ENCODE peak calls at places on chromosomes 16 and 17, in seven cellular contexts. One of them, this sample, is unnamed.

GRCh38 chr16:67087803-67088202 is 21.9 kb upstream of the PHAF1 start:
- DNase-seq in osteoblast: no peak
- DNase-seq in Peyer's patch: no peak
- DNase-seq in fibroblast of lung: no peak
- DNase-seq in ovary: no peak
- DNase-seq in WTC11: no peak
- DNase-seq in lower leg skin: no peak
- DNase-seq in this sample: no peak

GRCh38 chr16:1960665-1961630 is 1.6 kb downstream of the NDUFB10 start:
- DNase-seq in osteoblast: peak
- DNase-seq in Peyer's patch: no peak
- DNase-seq in fibroblast of lung: peak
- DNase-seq in ovary: no peak
- DNase-seq in WTC11: no peak
- DNase-seq in lower leg skin: no peak
- DNase-seq in this sample: peak

GRCh38 chr17:56292628-56293027 is 139.4 kb downstream of the ANKFN1 start:
- DNase-seq in osteoblast: no peak
- DNase-seq in Peyer's patch: no peak
- DNase-seq in fibroblast of lung: peak
- DNase-seq in ovary: no peak
- DNase-seq in WTC11: no peak
- DNase-seq in lower leg skin: no peak
- DNase-seq in this sample: no peak

GRCh38 chr17:28944862-28945741 is 6.2 kb downstream of the PHF12 start:
- DNase-seq in osteoblast: peak
- DNase-seq in Peyer's patch: no peak
- DNase-seq in fibroblast of lung: peak
- DNase-seq in ovary: no peak
- DNase-seq in WTC11: no peak
- DNase-seq in lower leg skin: no peak
- DNase-seq in this sample: no peak

GRCh38 chr16:83826146-83826913 is 18.6 kb downstream of the HSBP1 start:
- DNase-seq in osteoblast: peak
- DNase-seq in Peyer's patch: peak
- DNase-seq in fibroblast of lung: peak
- DNase-seq in ovary: peak
- DNase-seq in WTC11: peak
- DNase-seq in lower leg skin: peak
- DNase-seq in this sample: peak

GRCh38 chr17:73600103-73600871 is 44.0 kb downstream of the SDK2 start:
- DNase-seq in osteoblast: peak
- DNase-seq in Peyer's patch: no peak
- DNase-seq in fibroblast of lung: no peak
- DNase-seq in ovary: no peak
- DNase-seq in WTC11: no peak
- DNase-seq in lower leg skin: no peak
- DNase-seq in this sample: no peak

GRCh38 chr16:86939609-86940008 is 361.3 kb downstream of the FOXL1 start:
- DNase-seq in osteoblast: no peak
- DNase-seq in Peyer's patch: no peak
- DNase-seq in fibroblast of lung: no peak
- DNase-seq in ovary: no peak
- DNase-seq in WTC11: no peak
- DNase-seq in lower leg skin: no peak
- DNase-seq in this sample: no peak

GRCh38 chr17:29292992-29293889 is 707 bp downstream of the NUFIP2 start:
- DNase-seq in osteoblast: peak
- DNase-seq in Peyer's patch: peak
- DNase-seq in fibroblast of lung: peak
- DNase-seq in ovary: peak
- DNase-seq in WTC11: peak
- DNase-seq in lower leg skin: peak
- DNase-seq in this sample: peak

GRCh38 chr17:64134996-64135395 is 5.1 kb upstream of the ERN1 start:
- DNase-seq in osteoblast: no peak
- DNase-seq in Peyer's patch: no peak
- DNase-seq in fibroblast of lung: no peak
- DNase-seq in ovary: no peak
- DNase-seq in WTC11: no peak
- DNase-seq in lower leg skin: peak
- DNase-seq in this sample: no peak

GRCh38 chr17:76633628-76634328 is 9.8 kb downstream of the ST6GALNAC1 start:
- DNase-seq in osteoblast: no peak
- DNase-seq in Peyer's patch: no peak
- DNase-seq in fibroblast of lung: no peak
- DNase-seq in ovary: no peak
- DNase-seq in WTC11: no peak
- DNase-seq in lower leg skin: peak
- DNase-seq in this sample: no peak
- TF ChIP-seq CTCF in osteoblast: no peak
- TF ChIP-seq CTCF in Peyer's patch: no peak
- TF ChIP-seq CTCF in fibroblast of lung: no peak
- TF ChIP-seq CTCF in ovary: no peak
- TF ChIP-seq CTCF in WTC11: no peak
- TF ChIP-seq CTCF in lower leg skin: no peak
- TF ChIP-seq CTCF in this sample: no peak

DNA sequence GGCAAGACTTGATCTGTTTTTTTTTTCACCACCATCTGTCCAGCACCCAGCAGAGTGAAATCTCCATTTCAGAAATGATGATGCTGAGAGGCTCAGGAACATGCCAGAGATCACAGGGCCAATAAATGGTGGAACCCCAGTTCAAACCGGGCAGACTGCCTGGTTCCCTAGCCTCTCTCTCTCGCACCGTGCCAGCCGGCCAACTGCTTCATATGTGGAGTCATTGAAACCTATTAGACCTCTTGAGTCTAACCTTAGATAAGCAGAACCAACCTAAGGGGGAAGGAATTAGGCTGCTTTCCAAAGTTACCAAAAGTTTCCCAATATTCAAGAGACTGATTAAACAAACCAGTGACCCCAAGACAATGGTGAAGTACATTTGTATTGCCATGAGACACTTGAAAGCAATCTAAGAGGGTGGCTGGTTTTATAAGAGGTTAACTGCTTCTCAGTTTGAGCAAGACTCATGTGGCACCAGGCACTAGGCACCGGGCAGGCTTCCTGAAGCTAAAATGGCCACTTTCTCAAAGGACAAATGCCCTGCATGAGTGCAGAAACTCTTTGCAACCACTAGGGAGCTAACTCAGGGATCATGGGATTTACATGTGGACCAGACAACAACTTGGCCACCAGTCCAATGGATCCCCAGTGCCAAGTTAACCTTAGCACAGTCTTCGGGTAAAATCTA is 18.4 kb downstream of the TOX3 start:
- DNase-seq in osteoblast: no peak
- DNase-seq in Peyer's patch: no peak
- DNase-seq in fibroblast of lung: no peak
- DNase-seq in ovary: no peak
- DNase-seq in WTC11: no peak
- DNase-seq in lower leg skin: no peak
- DNase-seq in this sample: no peak
- TF ChIP-seq CTCF in osteoblast: no peak
- TF ChIP-seq CTCF in Peyer's patch: no peak
- TF ChIP-seq CTCF in fibroblast of lung: no peak
- TF ChIP-seq CTCF in ovary: no peak
- TF ChIP-seq CTCF in WTC11: no peak
- TF ChIP-seq CTCF in lower leg skin: no peak
- TF ChIP-seq CTCF in this sample: no peak

GRCh38 chr16:19884611-19885455 is at the start of gene GPRC5B:
- DNase-seq in osteoblast: peak
- DNase-seq in Peyer's patch: no peak
- DNase-seq in fibroblast of lung: peak
- DNase-seq in ovary: peak
- DNase-seq in WTC11: peak
- DNase-seq in lower leg skin: peak
- DNase-seq in this sample: peak
- TF ChIP-seq CTCF in osteoblast: no peak
- TF ChIP-seq CTCF in Peyer's patch: no peak
- TF ChIP-seq CTCF in fibroblast of lung: no peak
- TF ChIP-seq CTCF in ovary: no peak
- TF ChIP-seq CTCF in WTC11: no peak
- TF ChIP-seq CTCF in lower leg skin: no peak
- TF ChIP-seq CTCF in this sample: no peak

GRCh38 chr16:85753559-85753958 is 2.7 kb upstream of the C16orf74 start:
- DNase-seq in osteoblast: peak
- DNase-seq in Peyer's patch: no peak
- DNase-seq in fibroblast of lung: no peak
- DNase-seq in ovary: no peak
- DNase-seq in WTC11: no peak
- DNase-seq in lower leg skin: no peak
- DNase-seq in this sample: no peak

GRCh38 chr16:85754403-85754802 is 3.5 kb upstream of the C16orf74 start:
- DNase-seq in osteoblast: peak
- DNase-seq in Peyer's patch: peak
- DNase-seq in fibroblast of lung: no peak
- DNase-seq in ovary: no peak
- DNase-seq in WTC11: no peak
- DNase-seq in lower leg skin: no peak
- DNase-seq in this sample: peak

GRCh38 chr16:85751665-85752501 is 987 bp upstream of the C16orf74 start:
- DNase-seq in osteoblast: peak
- DNase-seq in Peyer's patch: no peak
- DNase-seq in fibroblast of lung: no peak
- DNase-seq in ovary: peak
- DNase-seq in WTC11: no peak
- DNase-seq in lower leg skin: no peak
- DNase-seq in this sample: peak

GRCh38 chr16:85753976-85754375 is 3.1 kb upstream of the C16orf74 start:
- DNase-seq in osteoblast: no peak
- DNase-seq in Peyer's patch: peak
- DNase-seq in fibroblast of lung: no peak
- DNase-seq in ovary: no peak
- DNase-seq in WTC11: no peak
- DNase-seq in lower leg skin: no peak
- DNase-seq in this sample: no peak

GRCh38 chr16:85752511-85753420 is 1.9 kb upstream of the C16orf74 start:
- DNase-seq in osteoblast: peak
- DNase-seq in Peyer's patch: peak
- DNase-seq in fibroblast of lung: peak
- DNase-seq in ovary: no peak
- DNase-seq in WTC11: peak
- DNase-seq in lower leg skin: no peak
- DNase-seq in this sample: peak
- TF ChIP-seq CTCF in osteoblast: no peak
- TF ChIP-seq CTCF in Peyer's patch: no peak
- TF ChIP-seq CTCF in fibroblast of lung: no peak
- TF ChIP-seq CTCF in ovary: no peak
- TF ChIP-seq CTCF in WTC11: no peak
- TF ChIP-seq CTCF in lower leg skin: no peak
- TF ChIP-seq CTCF in this sample: no peak

GRCh38 chr17:7687072-7687907 is at the start of gene TP53:
- DNase-seq in osteoblast: no peak
- DNase-seq in Peyer's patch: peak
- DNase-seq in fibroblast of lung: peak
- DNase-seq in ovary: peak
- DNase-seq in WTC11: peak
- DNase-seq in lower leg skin: peak
- DNase-seq in this sample: peak
- TF ChIP-seq CTCF in osteoblast: no peak
- TF ChIP-seq CTCF in Peyer's patch: peak
- TF ChIP-seq CTCF in fibroblast of lung: no peak
- TF ChIP-seq CTCF in ovary: peak
- TF ChIP-seq CTCF in WTC11: no peak
- TF ChIP-seq CTCF in lower leg skin: no peak
- TF ChIP-seq CTCF in this sample: no peak

DNA sequence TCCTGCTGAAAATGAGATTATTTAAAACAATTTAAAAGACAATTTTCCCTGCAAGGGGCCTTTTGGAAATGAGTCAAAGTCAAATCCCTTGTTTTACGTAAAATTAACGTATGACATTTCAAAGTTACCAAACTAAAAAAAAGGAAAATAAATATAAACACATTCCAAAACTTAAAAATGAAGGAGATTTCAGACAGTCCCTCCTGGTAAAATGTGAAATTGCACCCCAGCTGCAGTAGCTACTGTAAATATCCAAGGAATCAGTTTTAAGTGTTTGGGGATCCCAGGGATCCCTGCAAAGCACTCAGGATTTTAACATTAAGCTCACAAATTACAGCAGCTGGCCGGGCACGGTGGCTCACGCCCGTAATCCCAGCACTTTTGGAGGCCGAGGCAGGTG is 63.3 kb downstream of the NXN start:
- DNase-seq in osteoblast: no peak
- DNase-seq in Peyer's patch: no peak
- DNase-seq in fibroblast of lung: no peak
- DNase-seq in ovary: no peak
- DNase-seq in WTC11: no peak
- DNase-seq in lower leg skin: no peak
- DNase-seq in this sample: no peak
- TF ChIP-seq CTCF in osteoblast: peak
- TF ChIP-seq CTCF in Peyer's patch: peak
- TF ChIP-seq CTCF in fibroblast of lung: no peak
- TF ChIP-seq CTCF in ovary: no peak
- TF ChIP-seq CTCF in WTC11: no peak
- TF ChIP-seq CTCF in lower leg skin: no peak
- TF ChIP-seq CTCF in this sample: no peak

GRCh38 chr17:67376509-67376891 is 581 bp upstream of the PITPNC1 start:
- DNase-seq in osteoblast: no peak
- DNase-seq in Peyer's patch: peak
- DNase-seq in fibroblast of lung: peak
- DNase-seq in ovary: no peak
- DNase-seq in WTC11: no peak
- DNase-seq in lower leg skin: no peak
- DNase-seq in this sample: no peak

GRCh38 chr17:67375761-67376160 is 1.3 kb upstream of the PITPNC1 start:
- DNase-seq in osteoblast: no peak
- DNase-seq in Peyer's patch: no peak
- DNase-seq in fibroblast of lung: no peak
- DNase-seq in ovary: no peak
- DNase-seq in WTC11: no peak
- DNase-seq in lower leg skin: no peak
- DNase-seq in this sample: no peak

GRCh38 chr17:67374329-67375053 is 2.6 kb upstream of the PITPNC1 start:
- DNase-seq in osteoblast: peak
- DNase-seq in Peyer's patch: peak
- DNase-seq in fibroblast of lung: peak
- DNase-seq in ovary: peak
- DNase-seq in WTC11: peak
- DNase-seq in lower leg skin: peak
- DNase-seq in this sample: peak

GRCh38 chr17:67375054-67375427 is 2.0 kb upstream of the PITPNC1 start:
- DNase-seq in osteoblast: no peak
- DNase-seq in Peyer's patch: no peak
- DNase-seq in fibroblast of lung: no peak
- DNase-seq in ovary: no peak
- DNase-seq in WTC11: no peak
- DNase-seq in lower leg skin: no peak
- DNase-seq in this sample: no peak

GRCh38 chr17:67372751-67373150 is 4.3 kb upstream of the PITPNC1 start:
- DNase-seq in osteoblast: no peak
- DNase-seq in Peyer's patch: no peak
- DNase-seq in fibroblast of lung: no peak
- DNase-seq in ovary: no peak
- DNase-seq in WTC11: no peak
- DNase-seq in lower leg skin: no peak
- DNase-seq in this sample: no peak
- TF ChIP-seq CTCF in osteoblast: no peak
- TF ChIP-seq CTCF in Peyer's patch: no peak
- TF ChIP-seq CTCF in fibroblast of lung: no peak
- TF ChIP-seq CTCF in ovary: no peak
- TF ChIP-seq CTCF in WTC11: no peak
- TF ChIP-seq CTCF in lower leg skin: no peak
- TF ChIP-seq CTCF in this sample: no peak

This sample was measured in activated B cell treated with CpG ODN at 0.5 μM for 24 hours.